ENCODE peak calls at places on chromosome 11, in nine cellular contexts. T is upper lobe of left lung, B is GM12891, Y is ovary, V is H1, G is H54, H is tibial nerve, L is IMR-90, D is NB4. A is an unnamed sample.

GRCh38 chr11:29243616-29244015 is 773.2 kb downstream of the KCNA4 start:
- DNase-seq in T (no peak), B (no peak), Y (no peak), V (no peak), G (no peak), H (no peak), L (peak), D (no peak), A (no peak)

GRCh38 chr11:128587415-128587814 is at the start of gene ETS1:
- DNase-seq in T (no peak), B (no peak), Y (no peak), V (no peak), G (no peak), H (no peak), L (no peak), D (no peak), A (no peak)

GRCh38 chr11:89184021-89184420 is 6.3 kb downstream of the TYR start:
- DNase-seq in T (no peak), B (no peak), Y (no peak), V (no peak), G (no peak), H (no peak), L (peak), D (no peak), A (no peak)

GRCh38 chr11:102010776-102011500 is 36.3 kb upstream of the CFAP300 start:
- DNase-seq in T (peak), B (no peak), Y (no peak), V (peak), G (peak), H (peak), L (peak), D (peak), A (peak)

GRCh38 chr11:106076421-106076922 is 675 bp downstream of the KBTBD3 start:
- DNase-seq in T (peak), B (no peak), Y (no peak), V (no peak), G (no peak), H (no peak), L (no peak), D (no peak), A (peak)

GRCh38 chr11:19844806-19845205 is 132.2 kb downstream of the NAV2 start:
- DNase-seq in T (no peak), B (no peak), Y (no peak), V (no peak), G (no peak), H (no peak), L (no peak), D (no peak), A (no peak)

GRCh38 chr11:100682247-100682969 is 4.7 kb upstream of the ARHGAP42 start:
- DNase-seq in T (no peak), B (no peak), Y (no peak), V (no peak), G (no peak), H (no peak), L (peak), D (peak), A (no peak)

GRCh38 chr11:108733479-108734116 is 68.7 kb downstream of the DDX10 start:
- DNase-seq in T (no peak), B (peak), Y (no peak), V (no peak), G (no peak), H (no peak), L (peak), D (peak), A (no peak)

GRCh38 chr11:124761301-124762021 is 629 bp downstream of the ESAM start:
- DNase-seq in T (no peak), B (no peak), Y (no peak), V (peak), G (no peak), H (no peak), L (no peak), D (no peak), A (no peak)

GRCh38 chr11:92122561-92122960 is 102.1 kb upstream of the FAT3 start:
- DNase-seq in T (no peak), B (no peak), Y (no peak), V (no peak), G (no peak), H (no peak), L (no peak), D (no peak), A (no peak)

GRCh38 chr11:9687736-9688494 is 24.0 kb downstream of the SWAP70 start:
- DNase-seq in T (no peak), B (no peak), Y (no peak), V (no peak), G (no peak), H (no peak), L (peak), D (peak), A (no peak)

GRCh38 chr11:503179-503981 is 3.7 kb downstream of the RNH1 start:
- DNase-seq in T (peak), B (peak), Y (peak), V (no peak), G (no peak), H (no peak), L (peak), D (peak), A (no peak)

GRCh38 chr11:88378422-88379066 is 41.0 kb upstream of the CTSC start:
- DNase-seq in T (no peak), B (no peak), Y (no peak), V (no peak), G (no peak), H (no peak), L (no peak), D (no peak), A (no peak)

GRCh38 chr11:34149786-34150185 is 44.4 kb downstream of the NAT10 start:
- DNase-seq in T (no peak), B (no peak), Y (no peak), V (peak), G (peak), H (no peak), L (no peak), D (peak), A (no peak)

GRCh38 chr11:116773203-116774112 is 671 bp upstream of the BUD13 start:
- DNase-seq in T (no peak), B (no peak), Y (no peak), V (no peak), G (no peak), H (no peak), L (peak), D (peak), A (peak)

GRCh38 chr11:116772443-116773202 is at the start of gene BUD13:
- DNase-seq in T (peak), B (peak), Y (peak), V (peak), G (peak), H (peak), L (peak), D (peak), A (peak)

GRCh38 chr11:116775975-116776374 is 3.2 kb upstream of the BUD13 start:
- DNase-seq in T (no peak), B (no peak), Y (no peak), V (no peak), G (no peak), H (no peak), L (no peak), D (no peak), A (no peak)

GRCh38 chr11:116776522-116776984 is 3.8 kb upstream of the BUD13 start:
- DNase-seq in T (no peak), B (no peak), Y (no peak), V (no peak), G (no peak), H (no peak), L (no peak), D (no peak), A (no peak)

DNA sequence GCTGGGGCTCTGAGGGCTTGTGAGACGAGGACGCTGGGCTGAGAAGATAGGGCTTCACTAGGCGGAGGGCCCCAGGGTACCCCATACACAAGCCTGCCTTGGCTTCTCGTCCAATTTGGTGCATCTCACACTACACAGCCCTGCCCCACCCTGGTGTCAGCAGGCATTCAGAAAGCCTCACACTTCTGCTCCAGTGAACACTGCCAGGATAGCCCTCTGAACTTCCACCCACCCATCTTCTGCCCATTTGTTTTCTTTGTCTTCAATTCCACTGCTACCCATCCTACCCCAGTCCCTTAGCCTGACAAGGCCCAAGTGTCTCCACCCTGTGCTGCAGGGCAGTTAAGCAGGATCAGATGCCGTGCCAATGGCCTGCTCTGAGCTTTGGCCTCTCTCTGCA is 1.9 kb upstream of the BUD13 start:
- DNase-seq in T (no peak), B (no peak), Y (no peak), V (no peak), G (no peak), H (no peak), L (no peak), D (peak), A (no peak)
- TF ChIP-seq POLR2A in T (no peak), B (no peak), Y (no peak), V (peak), G (no peak), H (no peak), L (no peak), D (no peak), A (no peak)

DNA sequence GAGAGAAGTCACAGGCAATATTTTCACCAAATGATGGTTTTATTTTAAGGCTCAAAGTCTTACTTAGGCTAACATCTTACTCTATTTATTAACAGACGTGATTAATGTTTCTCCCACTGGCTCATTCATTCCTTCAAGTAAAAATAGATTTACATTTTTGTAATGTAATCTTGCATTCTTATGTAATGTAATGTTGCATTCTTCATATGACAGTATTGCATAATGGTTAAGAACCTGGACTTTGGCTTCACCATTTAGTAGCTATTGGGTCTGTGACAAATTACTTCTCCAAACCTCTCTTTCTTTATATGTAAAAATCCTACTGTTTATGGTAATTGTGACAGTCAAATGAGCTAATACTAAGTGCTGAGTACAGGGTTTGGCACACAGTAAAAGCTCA is 3.3 kb upstream of the DIXDC1 start:
- DNase-seq in T (no peak), B (no peak), Y (no peak), V (no peak), G (no peak), H (no peak), L (peak), D (no peak), A (no peak)
- TF ChIP-seq POLR2A in T (no peak), B (no peak), Y (no peak), V (no peak), G (no peak), H (no peak), L (no peak), D (no peak), A (no peak)

GRCh38 chr11:116825434-116825833 is 2.3 kb upstream of the APOA4 start:
- DNase-seq in T (no peak), B (no peak), Y (no peak), V (no peak), G (no peak), H (no peak), L (no peak), D (no peak), A (no peak)

GRCh38 chr11:116822575-116822974 is 529 bp downstream of the APOA4 start:
- DNase-seq in T (no peak), B (no peak), Y (no peak), V (no peak), G (no peak), H (no peak), L (no peak), D (no peak), A (no peak)

GRCh38 chr11:116825854-116826750 is 3.0 kb upstream of the APOA4 start:
- DNase-seq in T (peak), B (no peak), Y (no peak), V (no peak), G (no peak), H (no peak), L (no peak), D (no peak), A (no peak)

GRCh38 chr11:116821050-116821918 is 1.8 kb downstream of the APOA4 start:
- DNase-seq in T (no peak), B (no peak), Y (no peak), V (no peak), G (no peak), H (no peak), L (no peak), D (no peak), A (no peak)

DNA sequence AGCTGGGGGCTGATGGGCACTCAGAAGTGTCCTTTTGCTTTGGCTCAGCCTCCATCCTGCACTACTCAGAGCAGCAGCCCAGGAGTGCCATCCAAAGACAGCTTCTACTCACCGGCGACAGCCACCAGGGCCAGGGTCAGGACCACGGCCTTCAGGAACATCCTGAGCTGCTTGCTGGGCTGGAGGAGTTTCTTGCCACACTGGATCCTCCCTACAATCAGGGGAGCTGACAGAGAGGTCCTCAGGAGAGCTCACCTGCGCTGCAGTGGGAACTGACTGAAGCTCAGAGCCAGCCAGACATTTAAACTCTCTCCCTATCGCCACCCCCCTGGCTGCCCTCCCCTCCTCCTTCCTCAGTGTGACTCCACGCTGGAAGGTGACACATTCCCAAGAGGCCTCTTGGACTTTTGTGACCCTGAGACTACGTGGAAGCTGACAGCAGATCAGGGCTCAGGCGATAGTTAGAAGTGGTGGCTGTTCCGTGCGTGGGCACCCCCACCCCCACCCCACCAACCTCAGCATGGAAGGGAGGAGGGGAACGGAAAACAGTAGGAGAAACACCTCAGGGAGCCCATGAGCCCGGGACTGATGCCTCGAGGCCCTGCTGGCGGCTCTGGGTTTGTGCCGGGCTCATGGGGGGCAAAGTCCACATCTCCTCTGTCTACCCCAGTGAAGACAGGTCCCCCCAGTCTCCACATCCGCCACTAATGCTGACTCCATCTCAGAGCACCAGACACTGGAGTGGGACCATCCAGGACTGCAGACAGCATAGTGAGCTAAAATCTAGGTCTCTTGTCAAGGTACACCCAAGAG is at the start of gene APOA4:
- DNase-seq in T (no peak), B (no peak), Y (no peak), V (no peak), G (no peak), H (no peak), L (no peak), D (no peak), A (peak)
- TF ChIP-seq POLR2A in T (no peak), B (no peak), Y (no peak), V (no peak), G (no peak), H (no peak), L (no peak), D (no peak), A (no peak)

GRCh38 chr11:46242961-46243795 is 34.3 kb upstream of the CREB3L1 start:
- DNase-seq in T (peak), B (peak), Y (peak), V (peak), G (peak), H (peak), L (peak), D (peak), A (peak)
- TF ChIP-seq POLR2A in T (no peak), B (peak), Y (peak), V (peak), G (peak), H (peak), L (peak), D (peak), A (no peak)

DNA sequence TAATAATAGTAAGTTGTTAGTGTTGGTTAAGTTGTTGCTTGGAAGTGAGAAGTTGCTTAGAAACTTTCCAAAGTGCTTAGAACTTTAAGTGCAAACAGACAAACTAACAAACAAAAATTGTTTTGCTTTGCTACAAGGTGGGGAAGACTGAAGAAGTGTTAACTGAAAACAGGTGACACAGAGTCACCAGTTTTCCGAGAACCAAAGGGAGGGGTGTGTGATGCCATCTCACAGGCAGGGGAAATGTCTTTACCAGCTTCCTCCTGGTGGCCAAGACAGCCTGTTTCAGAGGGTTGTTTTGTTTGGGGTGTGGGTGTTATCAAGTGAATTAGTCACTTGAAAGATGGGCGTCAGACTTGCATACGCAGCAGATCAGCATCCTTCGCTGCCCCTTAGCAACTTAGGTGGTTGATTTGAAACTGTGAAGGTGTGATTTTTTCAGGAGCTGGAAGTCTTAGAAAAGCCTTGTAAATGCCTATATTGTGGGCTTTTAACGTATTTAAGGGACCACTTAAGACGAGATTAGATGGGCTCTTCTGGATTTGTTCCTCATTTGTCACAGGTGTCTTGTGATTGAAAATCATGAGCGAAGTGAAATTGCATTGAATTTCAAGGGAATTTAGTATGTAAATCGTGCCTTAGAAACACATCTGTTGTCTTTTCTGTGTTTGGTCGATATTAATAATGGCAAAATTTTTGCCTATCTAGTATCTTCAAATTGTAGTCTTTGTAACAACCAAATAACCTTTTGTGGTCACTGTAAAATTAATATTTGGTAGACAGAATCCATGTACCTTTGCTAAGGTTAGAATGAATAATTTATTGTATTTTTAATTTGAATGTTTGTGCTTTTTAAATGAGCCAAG is 2.7 kb downstream of the NEAT1 start:
- DNase-seq in T (peak), B (no peak), Y (peak), V (no peak), G (no peak), H (no peak), L (peak), D (peak), A (peak)
- TF ChIP-seq POLR2A in T (peak), B (peak), Y (peak), V (peak), G (peak), H (no peak), L (peak), D (no peak), A (no peak)

DNA sequence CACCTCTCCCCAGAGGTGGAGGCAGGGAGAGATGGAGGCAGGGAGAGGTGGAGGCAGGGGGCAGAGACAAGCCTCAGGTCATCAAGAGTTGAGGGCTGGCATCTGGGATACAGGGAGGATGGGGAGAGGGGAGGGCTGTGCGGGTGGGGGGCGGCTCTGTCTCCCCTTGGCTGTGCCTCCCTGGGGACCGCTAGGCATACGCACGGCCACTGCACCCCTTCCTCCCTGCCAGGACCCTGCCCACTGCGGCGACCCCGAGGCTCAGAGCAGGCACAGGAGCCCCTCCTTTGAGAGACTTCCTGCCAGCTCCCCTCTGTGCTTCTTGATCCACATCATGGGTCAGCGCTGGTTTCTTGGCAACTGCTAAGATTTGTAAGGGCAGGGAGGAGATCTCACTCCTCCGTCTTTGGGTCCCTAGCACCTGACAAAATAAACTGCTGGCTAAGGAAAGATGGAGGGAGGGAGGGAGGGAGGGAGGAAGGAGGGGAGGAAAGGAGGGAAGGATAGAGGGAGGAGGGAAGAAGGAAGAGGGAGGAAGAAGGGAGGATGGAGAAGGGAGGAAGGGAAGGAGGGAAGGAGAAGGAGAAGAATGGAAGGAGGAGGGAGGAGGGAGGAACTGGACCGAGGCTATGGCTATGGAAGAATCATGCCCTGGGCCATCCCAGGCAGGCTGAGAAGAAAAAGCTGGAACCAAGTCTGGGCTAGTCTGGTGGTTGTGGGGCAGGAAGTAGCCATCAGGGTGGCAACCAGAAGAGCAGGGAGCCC is 18.5 kb downstream of the PRR33 start:
- DNase-seq in T (no peak), B (no peak), Y (peak), V (no peak), G (peak), H (no peak), L (peak), D (no peak), A (no peak)
- TF ChIP-seq POLR2A in T (no peak), B (no peak), Y (no peak), V (no peak), G (no peak), H (no peak), L (no peak), D (no peak), A (no peak)

DNA sequence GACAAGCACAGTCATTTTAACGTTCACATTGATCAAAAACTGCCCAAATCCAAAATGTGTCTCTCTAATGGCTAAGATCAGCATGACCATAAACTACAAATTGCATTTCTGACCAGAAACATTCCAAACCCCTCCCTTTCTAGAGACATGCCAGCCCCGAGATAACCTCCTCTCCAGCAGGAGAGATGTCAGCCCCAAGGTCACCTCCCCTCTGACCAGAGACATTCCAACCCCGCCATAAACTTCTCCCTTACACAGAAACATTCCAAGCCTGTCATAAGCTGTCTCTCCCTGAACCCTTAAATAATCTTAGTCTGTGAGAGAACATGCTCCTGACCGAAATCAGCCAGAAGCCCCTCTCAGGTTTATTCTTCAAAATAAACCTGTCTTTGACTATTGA is 6.6 kb upstream of the EXT2 start:
- DNase-seq in T (no peak), B (no peak), Y (no peak), V (no peak), G (no peak), H (no peak), L (no peak), D (no peak), A (no peak)
- TF ChIP-seq POLR2A in T (no peak), B (no peak), Y (no peak), V (no peak), G (no peak), H (no peak), L (no peak), D (no peak), A (no peak)

GRCh38 chr11:63760487-63761079 is 8.0 kb downstream of the ZFTA start:
- DNase-seq in T (no peak), B (no peak), Y (no peak), V (no peak), G (no peak), H (no peak), L (no peak), D (no peak), A (no peak)
- TF ChIP-seq POLR2A in T (no peak), B (no peak), Y (no peak), V (peak), G (no peak), H (no peak), L (no peak), D (no peak), A (no peak)